ENCODE peak calls at places on chromosomes 11 and 22, in seven cellular contexts. One of them, this sample, is unnamed.

GRCh38 chr22:29689201-29689871 is 30.5 kb upstream of the CABP7 start:
- DNase-seq in GM23338: peak
- DNase-seq in psoas muscle: no peak
- DNase-seq in pancreas: no peak
- DNase-seq in H1: no peak
- DNase-seq in HCT116: no peak
- DNase-seq in IMR-90: no peak
- DNase-seq in this sample: no peak

GRCh38 chr11:133712235-133712634 is 133.1 kb downstream of the SPATA19 start:
- DNase-seq in psoas muscle: no peak
- DNase-seq in pancreas: no peak
- DNase-seq in HCT116: no peak
- DNase-seq in H1: no peak
- DNase-seq in IMR-90: no peak
- DNase-seq in GM23338: peak
- DNase-seq in this sample: no peak

GRCh38 chr11:30314625-30315024 is 8.3 kb upstream of the ARL14EP start:
- DNase-seq in H1: no peak
- DNase-seq in pancreas: no peak
- DNase-seq in HCT116: no peak
- DNase-seq in IMR-90: peak
- DNase-seq in psoas muscle: no peak
- DNase-seq in GM23338: peak
- DNase-seq in this sample: no peak

GRCh38 chr11:74577624-74578396 is 14.6 kb upstream of the POLD3 start:
- DNase-seq in H1: no peak
- DNase-seq in IMR-90: peak
- DNase-seq in psoas muscle: no peak
- DNase-seq in HCT116: no peak
- DNase-seq in pancreas: no peak
- DNase-seq in GM23338: peak
- DNase-seq in this sample: no peak

GRCh38 chr11:126391970-126392637 is 36.6 kb downstream of the ST3GAL4 start:
- DNase-seq in HCT116: no peak
- DNase-seq in GM23338: peak
- DNase-seq in H1: no peak
- DNase-seq in IMR-90: no peak
- DNase-seq in psoas muscle: no peak
- DNase-seq in pancreas: no peak
- DNase-seq in this sample: no peak

GRCh38 chr11:118438314-118438931 is 2.1 kb downstream of the KMT2A start:
- DNase-seq in H1: no peak
- DNase-seq in IMR-90: peak
- DNase-seq in HCT116: no peak
- DNase-seq in psoas muscle: peak
- DNase-seq in GM23338: peak
- DNase-seq in pancreas: no peak
- DNase-seq in this sample: no peak

GRCh38 chr11:66478823-66479740 is 1.2 kb upstream of the DPP3 start:
- DNase-seq in H1: peak
- DNase-seq in psoas muscle: peak
- DNase-seq in HCT116: peak
- DNase-seq in pancreas: peak
- DNase-seq in GM23338: peak
- DNase-seq in IMR-90: peak
- DNase-seq in this sample: peak

GRCh38 chr11:130871616-130872015 is 44.7 kb downstream of the SNX19 start:
- DNase-seq in H1: no peak
- DNase-seq in pancreas: no peak
- DNase-seq in GM23338: no peak
- DNase-seq in HCT116: no peak
- DNase-seq in IMR-90: no peak
- DNase-seq in psoas muscle: no peak
- DNase-seq in this sample: no peak

GRCh38 chr22:44330727-44331660 is 18.2 kb upstream of the SHISAL1 start:
- DNase-seq in pancreas: no peak
- DNase-seq in HCT116: no peak
- DNase-seq in H1: peak
- DNase-seq in IMR-90: no peak
- DNase-seq in GM23338: peak
- DNase-seq in psoas muscle: no peak
- DNase-seq in this sample: no peak
- H3K27ac ChIP-seq in pancreas: no peak
- H3K27ac ChIP-seq in HCT116: no peak
- H3K27ac ChIP-seq in H1: no peak
- H3K27ac ChIP-seq in IMR-90: no peak
- H3K27ac ChIP-seq in GM23338: no peak
- H3K27ac ChIP-seq in psoas muscle: no peak
- H3K27ac ChIP-seq in this sample: no peak

GRCh38 chr11:44728085-44728410 is 1.3 kb downstream of the TSPAN18 start:
- DNase-seq in pancreas: no peak
- DNase-seq in psoas muscle: no peak
- DNase-seq in HCT116: no peak
- DNase-seq in IMR-90: no peak
- DNase-seq in GM23338: no peak
- DNase-seq in H1: no peak
- DNase-seq in this sample: no peak
- H3K27ac ChIP-seq in pancreas: no peak
- H3K27ac ChIP-seq in psoas muscle: no peak
- H3K27ac ChIP-seq in HCT116: no peak
- H3K27ac ChIP-seq in IMR-90: no peak
- H3K27ac ChIP-seq in GM23338: no peak
- H3K27ac ChIP-seq in H1: no peak
- H3K27ac ChIP-seq in this sample: peak

GRCh38 chr11:26227883-26228502 is 103.9 kb upstream of the ANO3 start:
- DNase-seq in IMR-90: no peak
- DNase-seq in GM23338: no peak
- DNase-seq in pancreas: no peak
- DNase-seq in HCT116: no peak
- DNase-seq in psoas muscle: no peak
- DNase-seq in H1: no peak
- DNase-seq in this sample: no peak
- H3K27ac ChIP-seq in IMR-90: peak
- H3K27ac ChIP-seq in GM23338: no peak
- H3K27ac ChIP-seq in pancreas: no peak
- H3K27ac ChIP-seq in HCT116: no peak
- H3K27ac ChIP-seq in psoas muscle: no peak
- H3K27ac ChIP-seq in H1: no peak
- H3K27ac ChIP-seq in this sample: no peak

GRCh38 chr11:122097419-122098001 is 18.5 kb downstream of the BLID start:
- DNase-seq in psoas muscle: no peak
- DNase-seq in GM23338: peak
- DNase-seq in pancreas: no peak
- DNase-seq in H1: no peak
- DNase-seq in HCT116: no peak
- DNase-seq in IMR-90: peak
- DNase-seq in this sample: no peak
- H3K27ac ChIP-seq in psoas muscle: peak
- H3K27ac ChIP-seq in GM23338: no peak
- H3K27ac ChIP-seq in pancreas: peak
- H3K27ac ChIP-seq in H1: no peak
- H3K27ac ChIP-seq in HCT116: peak
- H3K27ac ChIP-seq in IMR-90: peak
- H3K27ac ChIP-seq in this sample: no peak

This sample was measured in left lung.